ENCODE peak calls at places on chromosomes 2 and 18, in four cellular contexts. L, J, E and N are unnamed samples.
A peak's percentile ranks its signal among the peaks of the same experiment; 100 is the strongest.

GRCh38 chr2:113198790-113199612 is 25.2 kb downstream of the PSD4 start:
- DNase-seq in L (peak; percentile 84), E (peak; percentile 87), J (peak; percentile 95), N (peak; percentile 95)

GRCh38 chr2:25479761-25480160 is 138.0 kb upstream of the DNMT3A start:
- DNase-seq in J (no peak), E (no peak), L (peak; percentile 23), N (no peak)

GRCh38 chr2:128469203-128469602 is 150.5 kb upstream of the HS6ST1 start:
- DNase-seq in J (no peak), L (no peak), E (peak; percentile 14), N (peak; percentile 80)

GRCh38 chr2:216539791-216540241 is 41.2 kb downstream of the RPL37A start:
- DNase-seq in J (peak; percentile 30), E (peak; percentile 72), L (no peak), N (no peak)

GRCh38 chr18:44901283-44901682 is 220.6 kb downstream of the SETBP1 start:
- DNase-seq in L (no peak), J (no peak), E (no peak), N (peak; percentile 68)

GRCh38 chr2:104902317-104902716 is 48.4 kb downstream of the POU3F3 start:
- DNase-seq in E (no peak), L (no peak), J (no peak), N (no peak)

GRCh38 chr2:169225233-169225750 is 137.0 kb downstream of the LRP2 start:
- DNase-seq in J (no peak), E (no peak), L (no peak), N (no peak)

GRCh38 chr2:195596840-195597239 is 60.2 kb upstream of the SLC39A10 start:
- DNase-seq in L (no peak), J (no peak), E (no peak), N (no peak)

GRCh38 chr2:217666338-217666737 is 336.5 kb downstream of the TNS1 start:
- DNase-seq in L (no peak), E (no peak), J (no peak), N (no peak)

GRCh38 chr2:95389256-95390119 is 13.0 kb upstream of the FAHD2A start:
- DNase-seq in L (peak; percentile 59), E (peak; percentile 53), J (peak; percentile 86), N (peak; percentile 92)

GRCh38 chr2:71878626-71879508 is 268.8 kb downstream of the CYP26B1 start:
- DNase-seq in L (no peak), E (no peak), J (no peak), N (no peak)

GRCh38 chr18:8260319-8260718 is 348.9 kb upstream of the RAB12 start:
- DNase-seq in E (no peak), J (no peak), L (no peak), N (peak; percentile 65)

GRCh38 chr2:129984426-129984825 is 5.0 kb downstream of the RAB6C start:
- DNase-seq in L (no peak), J (no peak), E (no peak), N (no peak)

GRCh38 chr2:187988348-187988747 is 303.3 kb upstream of the GULP1 start:
- DNase-seq in J (no peak), E (no peak), L (no peak), N (no peak)
- H3K4me1 ChIP-seq in J (peaks cover 7% of the 10 kb centered on the region), E (no peaks in the 10 kb centered on the region), L (peaks cover 15% of the 10 kb centered on the region), N (peaks cover 7% of the 10 kb centered on the region)

GRCh38 chr2:230660294-230661060 is 52.2 kb upstream of the CAB39 start:
- DNase-seq in E (peak; percentile 53), L (no peak), J (no peak), N (no peak)
- H3K4me3 ChIP-seq in E (no peak overlapping the region), L (no peak overlapping the region), J (no peak overlapping the region), N (no peak overlapping the region)

DNA sequence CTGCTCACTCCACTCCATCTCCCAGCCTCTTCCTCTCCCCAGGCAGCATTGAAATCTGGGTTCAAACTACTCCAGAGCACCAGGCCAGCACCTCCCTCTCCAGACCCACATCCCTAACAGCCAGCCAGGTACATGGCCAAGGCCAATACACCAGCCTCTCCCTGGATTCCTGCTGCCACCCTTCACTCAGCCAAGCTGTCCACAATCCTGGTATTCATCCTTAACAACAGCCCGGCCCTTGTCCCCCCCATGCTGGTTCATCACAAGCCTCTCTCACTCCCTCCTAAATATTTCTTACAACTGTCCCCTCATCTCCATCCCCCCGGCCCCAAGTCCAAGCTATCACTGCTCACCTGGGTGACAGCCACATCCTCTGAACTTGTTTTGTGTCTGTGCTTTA is 129.9 kb upstream of the HAAO start:
- DNase-seq in E (no peak), J (no peak), L (no peak), N (no peak)
- H3K4me1 ChIP-seq in E (peaks cover 25% of the 10 kb centered on the region), J (peaks cover 39% of the 10 kb centered on the region), L (peaks cover 23% of the 10 kb centered on the region), N (peaks cover 41% of the 10 kb centered on the region)

GRCh38 chr2:109067829-109068152 is 61.2 kb upstream of the SH3RF3 start:
- DNase-seq in J (no peak), E (peak; percentile 38), L (no peak), N (no peak)

GRCh38 chr2:109064660-109065306 is 64.2 kb upstream of the SH3RF3 start:
- DNase-seq in J (no peak), E (no peak), L (no peak), N (no peak)

GRCh38 chr2:109066501-109066900 is 62.5 kb upstream of the SH3RF3 start:
- DNase-seq in E (no peak), L (no peak), J (no peak), N (no peak)

GRCh38 chr2:109065335-109065734 is 63.7 kb upstream of the SH3RF3 start:
- DNase-seq in J (no peak), L (no peak), E (no peak), N (no peak)

GRCh38 chr2:109066917-109067828 is 61.8 kb upstream of the SH3RF3 start:
- DNase-seq in J (no peak), L (no peak), E (no peak), N (no peak)
- H3K4me3 ChIP-seq in J (no peak overlapping the region), L (no peak overlapping the region), E (no peak overlapping the region), N (no peak overlapping the region)

GRCh38 chr2:100909571-100909970 is 89.6 kb downstream of the NPAS2 start:
- DNase-seq in E (no peak), L (no peak), J (no peak), N (no peak)

GRCh38 chr2:100905132-100905805 is 85.3 kb downstream of the NPAS2 start:
- DNase-seq in J (no peak), E (no peak), L (no peak), N (peak; percentile 20)

GRCh38 chr2:100906131-100906530 is 86.2 kb downstream of the NPAS2 start:
- DNase-seq in J (no peak), L (no peak), E (no peak), N (no peak)

GRCh38 chr2:100906679-100907078 is 86.7 kb downstream of the NPAS2 start:
- DNase-seq in E (no peak), J (no peak), L (no peak), N (no peak)

GRCh38 chr2:100907832-100908231 is 87.9 kb downstream of the NPAS2 start:
- DNase-seq in J (no peak), L (no peak), E (no peak), N (no peak)
- H3K4me1 ChIP-seq in J (peaks cover 21% of the 10 kb centered on the region), L (peaks cover 5% of the 10 kb centered on the region), E (no peaks in the 10 kb centered on the region), N (no peaks in the 10 kb centered on the region)

GRCh38 chr2:98744595-98744994 is 13.7 kb upstream of the MGAT4A start:
- DNase-seq in E (no peak), J (no peak), L (no peak), N (no peak)
- H3K4me3 ChIP-seq in E (no peak overlapping the region), J (no peak overlapping the region), L (no peak overlapping the region), N (no peak overlapping the region)

GRCh38 chr2:86240251-86240650 is 41.0 kb downstream of the MRPL35 start:
- DNase-seq in J (no peak), L (no peak), E (no peak), N (no peak)

GRCh38 chr2:86237172-86237571 is 37.9 kb downstream of the MRPL35 start:
- DNase-seq in E (no peak), J (no peak), L (no peak), N (no peak)

GRCh38 chr2:86239745-86240144 is 40.5 kb downstream of the MRPL35 start:
- DNase-seq in L (no peak), J (no peak), E (no peak), N (no peak)

GRCh38 chr2:86239326-86239725 is 40.1 kb downstream of the MRPL35 start:
- DNase-seq in L (no peak), E (no peak), J (no peak), N (no peak)

GRCh38 chr2:86238354-86238753 is 39.1 kb downstream of the MRPL35 start:
- DNase-seq in E (no peak), L (no peak), J (no peak), N (no peak)
- H3K4me1 ChIP-seq in E (no peaks in the 10 kb centered on the region), L (peaks cover 14% of the 10 kb centered on the region), J (no peaks in the 10 kb centered on the region), N (no peaks in the 10 kb centered on the region)